ENCODE peak calls at places on chromosomes 11 and 22, in five cellular contexts. One of them, this sample, is unnamed.

GRCh38 chr22:37898441-37899181 is 7.5 kb upstream of the MICALL1 start:
- DNase-seq in activated naive CD8-positive, alpha-beta T cell treated with anti-CD3 and anti-CD28 coated beads, Interleukin-2, amount 50 U/mL, for 16 hours: no peak
- DNase-seq in activated T-helper 1 cell treated with Interleukin-2 at 50 U/mL for 16 hours: no peak
- DNase-seq in activated CD4-positive, CD25-positive, alpha-beta regulatory T cell: no peak
- DNase-seq in AG04450: no peak
- DNase-seq in this sample: no peak

GRCh38 chr11:12818333-12819015 is 144.3 kb downstream of the TEAD1 start:
- DNase-seq in AG04450: no peak
- DNase-seq in activated CD4-positive, CD25-positive, alpha-beta regulatory T cell: no peak
- DNase-seq in activated T-helper 1 cell treated with Interleukin-2 at 50 U/mL for 16 hours: no peak
- DNase-seq in activated naive CD8-positive, alpha-beta T cell treated with anti-CD3 and anti-CD28 coated beads, Interleukin-2, amount 50 U/mL, for 16 hours: no peak
- DNase-seq in this sample: no peak

GRCh38 chr11:75679566-75679965 is 10.7 kb upstream of the MAP6 start:
- DNase-seq in activated T-helper 1 cell treated with Interleukin-2 at 50 U/mL for 16 hours: no peak
- DNase-seq in activated CD4-positive, CD25-positive, alpha-beta regulatory T cell: no peak
- DNase-seq in AG04450: no peak
- DNase-seq in activated naive CD8-positive, alpha-beta T cell treated with anti-CD3 and anti-CD28 coated beads, Interleukin-2, amount 50 U/mL, for 16 hours: no peak
- DNase-seq in this sample: no peak

GRCh38 chr11:8814209-8814922 is 96.6 kb upstream of the AKIP1 start:
- DNase-seq in activated naive CD8-positive, alpha-beta T cell treated with anti-CD3 and anti-CD28 coated beads, Interleukin-2, amount 50 U/mL, for 16 hours: no peak
- DNase-seq in activated CD4-positive, CD25-positive, alpha-beta regulatory T cell: no peak
- DNase-seq in AG04450: no peak
- DNase-seq in activated T-helper 1 cell treated with Interleukin-2 at 50 U/mL for 16 hours: no peak
- DNase-seq in this sample: no peak

GRCh38 chr11:2093575-2094353 is 45.4 kb downstream of the IGF2 start:
- DNase-seq in activated CD4-positive, CD25-positive, alpha-beta regulatory T cell: no peak
- DNase-seq in activated T-helper 1 cell treated with Interleukin-2 at 50 U/mL for 16 hours: no peak
- DNase-seq in activated naive CD8-positive, alpha-beta T cell treated with anti-CD3 and anti-CD28 coated beads, Interleukin-2, amount 50 U/mL, for 16 hours: no peak
- DNase-seq in AG04450: no peak
- DNase-seq in this sample: no peak

GRCh38 chr11:1281974-1282365 is 27.5 kb downstream of the TOLLIP start:
- DNase-seq in activated CD4-positive, CD25-positive, alpha-beta regulatory T cell: no peak
- DNase-seq in AG04450: no peak
- DNase-seq in activated T-helper 1 cell treated with Interleukin-2 at 50 U/mL for 16 hours: no peak
- DNase-seq in activated naive CD8-positive, alpha-beta T cell treated with anti-CD3 and anti-CD28 coated beads, Interleukin-2, amount 50 U/mL, for 16 hours: no peak
- DNase-seq in this sample: no peak

GRCh38 chr11:107561688-107562087 is 3.8 kb downstream of the ALKBH8 start:
- DNase-seq in activated CD4-positive, CD25-positive, alpha-beta regulatory T cell: no peak
- DNase-seq in AG04450: no peak
- DNase-seq in activated T-helper 1 cell treated with Interleukin-2 at 50 U/mL for 16 hours: no peak
- DNase-seq in activated naive CD8-positive, alpha-beta T cell treated with anti-CD3 and anti-CD28 coated beads, Interleukin-2, amount 50 U/mL, for 16 hours: no peak
- DNase-seq in this sample: no peak

GRCh38 chr11:100574894-100575769 is 112.0 kb upstream of the ARHGAP42 start:
- DNase-seq in activated T-helper 1 cell treated with Interleukin-2 at 50 U/mL for 16 hours: no peak
- DNase-seq in activated naive CD8-positive, alpha-beta T cell treated with anti-CD3 and anti-CD28 coated beads, Interleukin-2, amount 50 U/mL, for 16 hours: no peak
- DNase-seq in AG04450: no peak
- DNase-seq in activated CD4-positive, CD25-positive, alpha-beta regulatory T cell: no peak
- DNase-seq in this sample: no peak

GRCh38 chr11:23991140-23991539 is 505.7 kb upstream of the LUZP2 start:
- DNase-seq in activated CD4-positive, CD25-positive, alpha-beta regulatory T cell: no peak
- DNase-seq in AG04450: peak
- DNase-seq in activated T-helper 1 cell treated with Interleukin-2 at 50 U/mL for 16 hours: no peak
- DNase-seq in activated naive CD8-positive, alpha-beta T cell treated with anti-CD3 and anti-CD28 coated beads, Interleukin-2, amount 50 U/mL, for 16 hours: no peak
- DNase-seq in this sample: peak

GRCh38 chr11:14750911-14751310 is 107.3 kb downstream of the PDE3B start:
- DNase-seq in AG04450: no peak
- DNase-seq in activated CD4-positive, CD25-positive, alpha-beta regulatory T cell: no peak
- DNase-seq in activated naive CD8-positive, alpha-beta T cell treated with anti-CD3 and anti-CD28 coated beads, Interleukin-2, amount 50 U/mL, for 16 hours: no peak
- DNase-seq in activated T-helper 1 cell treated with Interleukin-2 at 50 U/mL for 16 hours: no peak
- DNase-seq in this sample: no peak

GRCh38 chr22:40518840-40519239 is 117.7 kb downstream of the MRTFA start:
- DNase-seq in activated CD4-positive, CD25-positive, alpha-beta regulatory T cell: no peak
- DNase-seq in activated T-helper 1 cell treated with Interleukin-2 at 50 U/mL for 16 hours: no peak
- DNase-seq in activated naive CD8-positive, alpha-beta T cell treated with anti-CD3 and anti-CD28 coated beads, Interleukin-2, amount 50 U/mL, for 16 hours: no peak
- DNase-seq in AG04450: no peak
- DNase-seq in this sample: no peak

GRCh38 chr11:73177380-73178091 is 35.4 kb upstream of the FCHSD2 start:
- DNase-seq in activated naive CD8-positive, alpha-beta T cell treated with anti-CD3 and anti-CD28 coated beads, Interleukin-2, amount 50 U/mL, for 16 hours: no peak
- DNase-seq in activated CD4-positive, CD25-positive, alpha-beta regulatory T cell: no peak
- DNase-seq in AG04450: no peak
- DNase-seq in activated T-helper 1 cell treated with Interleukin-2 at 50 U/mL for 16 hours: no peak
- DNase-seq in this sample: no peak

GRCh38 chr22:48899523-48900326 is 927.9 kb downstream of the BRD1 start:
- DNase-seq in activated T-helper 1 cell treated with Interleukin-2 at 50 U/mL for 16 hours: no peak
- DNase-seq in activated naive CD8-positive, alpha-beta T cell treated with anti-CD3 and anti-CD28 coated beads, Interleukin-2, amount 50 U/mL, for 16 hours: no peak
- DNase-seq in AG04450: no peak
- DNase-seq in activated CD4-positive, CD25-positive, alpha-beta regulatory T cell: no peak
- DNase-seq in this sample: no peak

GRCh38 chr11:44067266-44067665 is 1.2 kb downstream of the ACCS start:
- DNase-seq in activated CD4-positive, CD25-positive, alpha-beta regulatory T cell: no peak
- DNase-seq in activated T-helper 1 cell treated with Interleukin-2 at 50 U/mL for 16 hours: no peak
- DNase-seq in activated naive CD8-positive, alpha-beta T cell treated with anti-CD3 and anti-CD28 coated beads, Interleukin-2, amount 50 U/mL, for 16 hours: no peak
- DNase-seq in AG04450: no peak
- DNase-seq in this sample: no peak

GRCh38 chr22:46866591-46866990 is 104.1 kb downstream of the TBC1D22A start:
- DNase-seq in activated CD4-positive, CD25-positive, alpha-beta regulatory T cell: no peak
- DNase-seq in AG04450: peak
- DNase-seq in activated T-helper 1 cell treated with Interleukin-2 at 50 U/mL for 16 hours: no peak
- DNase-seq in activated naive CD8-positive, alpha-beta T cell treated with anti-CD3 and anti-CD28 coated beads, Interleukin-2, amount 50 U/mL, for 16 hours: no peak
- DNase-seq in this sample: peak

GRCh38 chr11:31966846-31967245 is 124.0 kb upstream of the RCN1 start:
- DNase-seq in activated naive CD8-positive, alpha-beta T cell treated with anti-CD3 and anti-CD28 coated beads, Interleukin-2, amount 50 U/mL, for 16 hours: no peak
- DNase-seq in activated CD4-positive, CD25-positive, alpha-beta regulatory T cell: no peak
- DNase-seq in AG04450: no peak
- DNase-seq in activated T-helper 1 cell treated with Interleukin-2 at 50 U/mL for 16 hours: no peak
- DNase-seq in this sample: no peak

GRCh38 chr11:120432056-120433018 is 79.2 kb upstream of the GRIK4 start:
- DNase-seq in activated T-helper 1 cell treated with Interleukin-2 at 50 U/mL for 16 hours: no peak
- DNase-seq in activated naive CD8-positive, alpha-beta T cell treated with anti-CD3 and anti-CD28 coated beads, Interleukin-2, amount 50 U/mL, for 16 hours: no peak
- DNase-seq in activated CD4-positive, CD25-positive, alpha-beta regulatory T cell: no peak
- DNase-seq in AG04450: peak
- DNase-seq in this sample: peak

GRCh38 chr11:65308281-65308891 is 6.3 kb upstream of the CDC42EP2 start:
- DNase-seq in activated naive CD8-positive, alpha-beta T cell treated with anti-CD3 and anti-CD28 coated beads, Interleukin-2, amount 50 U/mL, for 16 hours: no peak
- DNase-seq in AG04450: no peak
- DNase-seq in activated CD4-positive, CD25-positive, alpha-beta regulatory T cell: no peak
- DNase-seq in activated T-helper 1 cell treated with Interleukin-2 at 50 U/mL for 16 hours: no peak
- DNase-seq in this sample: no peak

GRCh38 chr11:129247129-129247528 is 55.0 kb upstream of the ARHGAP32 start:
- DNase-seq in activated T-helper 1 cell treated with Interleukin-2 at 50 U/mL for 16 hours: no peak
- DNase-seq in activated naive CD8-positive, alpha-beta T cell treated with anti-CD3 and anti-CD28 coated beads, Interleukin-2, amount 50 U/mL, for 16 hours: no peak
- DNase-seq in AG04450: no peak
- DNase-seq in activated CD4-positive, CD25-positive, alpha-beta regulatory T cell: no peak
- DNase-seq in this sample: peak

GRCh38 chr11:130197386-130198035 is 37.9 kb downstream of the ST14 start:
- DNase-seq in AG04450: no peak
- DNase-seq in activated T-helper 1 cell treated with Interleukin-2 at 50 U/mL for 16 hours: no peak
- DNase-seq in activated naive CD8-positive, alpha-beta T cell treated with anti-CD3 and anti-CD28 coated beads, Interleukin-2, amount 50 U/mL, for 16 hours: no peak
- DNase-seq in activated CD4-positive, CD25-positive, alpha-beta regulatory T cell: no peak
- DNase-seq in this sample: no peak

GRCh38 chr11:85902353-85902752 is 47.2 kb downstream of the CCDC83 start:
- DNase-seq in activated T-helper 1 cell treated with Interleukin-2 at 50 U/mL for 16 hours: no peak
- DNase-seq in activated CD4-positive, CD25-positive, alpha-beta regulatory T cell: no peak
- DNase-seq in activated naive CD8-positive, alpha-beta T cell treated with anti-CD3 and anti-CD28 coated beads, Interleukin-2, amount 50 U/mL, for 16 hours: no peak
- DNase-seq in AG04450: no peak
- DNase-seq in this sample: no peak

GRCh38 chr11:122632178-122632824 is 23.2 kb upstream of the UBASH3B start:
- DNase-seq in AG04450: no peak
- DNase-seq in activated T-helper 1 cell treated with Interleukin-2 at 50 U/mL for 16 hours: no peak
- DNase-seq in activated naive CD8-positive, alpha-beta T cell treated with anti-CD3 and anti-CD28 coated beads, Interleukin-2, amount 50 U/mL, for 16 hours: no peak
- DNase-seq in activated CD4-positive, CD25-positive, alpha-beta regulatory T cell: no peak
- DNase-seq in this sample: no peak

GRCh38 chr11:77374611-77375031 is 73.1 kb upstream of the GDPD4 start:
- DNase-seq in activated naive CD8-positive, alpha-beta T cell treated with anti-CD3 and anti-CD28 coated beads, Interleukin-2, amount 50 U/mL, for 16 hours: no peak
- DNase-seq in activated T-helper 1 cell treated with Interleukin-2 at 50 U/mL for 16 hours: no peak
- DNase-seq in AG04450: no peak
- DNase-seq in activated CD4-positive, CD25-positive, alpha-beta regulatory T cell: no peak
- DNase-seq in this sample: no peak

GRCh38 chr11:43546561-43547410 is 133.8 kb upstream of the HSD17B12 start:
- DNase-seq in activated CD4-positive, CD25-positive, alpha-beta regulatory T cell: no peak
- DNase-seq in activated T-helper 1 cell treated with Interleukin-2 at 50 U/mL for 16 hours: no peak
- DNase-seq in activated naive CD8-positive, alpha-beta T cell treated with anti-CD3 and anti-CD28 coated beads, Interleukin-2, amount 50 U/mL, for 16 hours: no peak
- DNase-seq in AG04450: no peak
- DNase-seq in this sample: no peak

GRCh38 chr11:94794287-94795168 is 26.4 kb downstream of the AMOTL1 start:
- DNase-seq in activated naive CD8-positive, alpha-beta T cell treated with anti-CD3 and anti-CD28 coated beads, Interleukin-2, amount 50 U/mL, for 16 hours: no peak
- DNase-seq in activated CD4-positive, CD25-positive, alpha-beta regulatory T cell: no peak
- DNase-seq in activated T-helper 1 cell treated with Interleukin-2 at 50 U/mL for 16 hours: no peak
- DNase-seq in AG04450: peak
- DNase-seq in this sample: peak

GRCh38 chr11:69427337-69427736 is 54.1 kb upstream of the LINC01488 start:
- DNase-seq in activated naive CD8-positive, alpha-beta T cell treated with anti-CD3 and anti-CD28 coated beads, Interleukin-2, amount 50 U/mL, for 16 hours: no peak
- DNase-seq in activated T-helper 1 cell treated with Interleukin-2 at 50 U/mL for 16 hours: no peak
- DNase-seq in AG04450: no peak
- DNase-seq in activated CD4-positive, CD25-positive, alpha-beta regulatory T cell: no peak
- DNase-seq in this sample: no peak

GRCh38 chr11:117152066-117152465 is 8.0 kb downstream of the PAFAH1B2 start:
- DNase-seq in activated naive CD8-positive, alpha-beta T cell treated with anti-CD3 and anti-CD28 coated beads, Interleukin-2, amount 50 U/mL, for 16 hours: no peak
- DNase-seq in AG04450: no peak
- DNase-seq in activated CD4-positive, CD25-positive, alpha-beta regulatory T cell: no peak
- DNase-seq in activated T-helper 1 cell treated with Interleukin-2 at 50 U/mL for 16 hours: no peak
- DNase-seq in this sample: no peak

GRCh38 chr11:73439002-73439843 is 63.0 kb downstream of the RELT start:
- DNase-seq in activated CD4-positive, CD25-positive, alpha-beta regulatory T cell: no peak
- DNase-seq in AG04450: no peak
- DNase-seq in activated T-helper 1 cell treated with Interleukin-2 at 50 U/mL for 16 hours: no peak
- DNase-seq in activated naive CD8-positive, alpha-beta T cell treated with anti-CD3 and anti-CD28 coated beads, Interleukin-2, amount 50 U/mL, for 16 hours: no peak
- DNase-seq in this sample: no peak

GRCh38 chr11:22860241-22860640 is at the start of gene CCDC179:
- DNase-seq in activated naive CD8-positive, alpha-beta T cell treated with anti-CD3 and anti-CD28 coated beads, Interleukin-2, amount 50 U/mL, for 16 hours: no peak
- DNase-seq in activated CD4-positive, CD25-positive, alpha-beta regulatory T cell: no peak
- DNase-seq in AG04450: no peak
- DNase-seq in activated T-helper 1 cell treated with Interleukin-2 at 50 U/mL for 16 hours: no peak
- DNase-seq in this sample: no peak

GRCh38 chr11:120784566-120785251 is 239.2 kb upstream of the TBCEL start:
- DNase-seq in activated CD4-positive, CD25-positive, alpha-beta regulatory T cell: no peak
- DNase-seq in AG04450: no peak
- DNase-seq in activated naive CD8-positive, alpha-beta T cell treated with anti-CD3 and anti-CD28 coated beads, Interleukin-2, amount 50 U/mL, for 16 hours: no peak
- DNase-seq in activated T-helper 1 cell treated with Interleukin-2 at 50 U/mL for 16 hours: no peak
- DNase-seq in this sample: no peak

GRCh38 chr11:33015621-33016551 is at the start of gene DEPDC7:
- DNase-seq in activated naive CD8-positive, alpha-beta T cell treated with anti-CD3 and anti-CD28 coated beads, Interleukin-2, amount 50 U/mL, for 16 hours: peak
- DNase-seq in AG04450: peak
- DNase-seq in activated T-helper 1 cell treated with Interleukin-2 at 50 U/mL for 16 hours: peak
- DNase-seq in activated CD4-positive, CD25-positive, alpha-beta regulatory T cell: peak
- DNase-seq in this sample: peak

GRCh38 chr11:91664521-91664920 is 560.1 kb upstream of the FAT3 start:
- DNase-seq in AG04450: no peak
- DNase-seq in activated naive CD8-positive, alpha-beta T cell treated with anti-CD3 and anti-CD28 coated beads, Interleukin-2, amount 50 U/mL, for 16 hours: no peak
- DNase-seq in activated T-helper 1 cell treated with Interleukin-2 at 50 U/mL for 16 hours: no peak
- DNase-seq in activated CD4-positive, CD25-positive, alpha-beta regulatory T cell: no peak
- DNase-seq in this sample: no peak

GRCh38 chr11:64153831-64154230 is 12.1 kb downstream of the MACROD1 start:
- DNase-seq in activated T-helper 1 cell treated with Interleukin-2 at 50 U/mL for 16 hours: no peak
- DNase-seq in activated CD4-positive, CD25-positive, alpha-beta regulatory T cell: no peak
- DNase-seq in activated naive CD8-positive, alpha-beta T cell treated with anti-CD3 and anti-CD28 coated beads, Interleukin-2, amount 50 U/mL, for 16 hours: no peak
- DNase-seq in AG04450: no peak
- DNase-seq in this sample: no peak

GRCh38 chr22:46262449-46263207 is 515 bp downstream of the PKDREJ start:
- DNase-seq in activated CD4-positive, CD25-positive, alpha-beta regulatory T cell: no peak
- DNase-seq in AG04450: no peak
- DNase-seq in activated naive CD8-positive, alpha-beta T cell treated with anti-CD3 and anti-CD28 coated beads, Interleukin-2, amount 50 U/mL, for 16 hours: no peak
- DNase-seq in activated T-helper 1 cell treated with Interleukin-2 at 50 U/mL for 16 hours: no peak
- DNase-seq in this sample: no peak

GRCh38 chr22:17742528-17742902 is 31.8 kb downstream of the BID start:
- DNase-seq in activated CD4-positive, CD25-positive, alpha-beta regulatory T cell: peak
- DNase-seq in AG04450: peak
- DNase-seq in activated naive CD8-positive, alpha-beta T cell treated with anti-CD3 and anti-CD28 coated beads, Interleukin-2, amount 50 U/mL, for 16 hours: peak
- DNase-seq in activated T-helper 1 cell treated with Interleukin-2 at 50 U/mL for 16 hours: peak
- DNase-seq in this sample: no peak

GRCh38 chr22:35380013-35380412 is 883 bp upstream of the HMOX1 start:
- DNase-seq in activated naive CD8-positive, alpha-beta T cell treated with anti-CD3 and anti-CD28 coated beads, Interleukin-2, amount 50 U/mL, for 16 hours: no peak
- DNase-seq in AG04450: no peak
- DNase-seq in activated T-helper 1 cell treated with Interleukin-2 at 50 U/mL for 16 hours: no peak
- DNase-seq in activated CD4-positive, CD25-positive, alpha-beta regulatory T cell: no peak
- DNase-seq in this sample: no peak

GRCh38 chr11:80188228-80188627 is 747.4 kb upstream of the TENM4 start:
- DNase-seq in activated CD4-positive, CD25-positive, alpha-beta regulatory T cell: no peak
- DNase-seq in activated T-helper 1 cell treated with Interleukin-2 at 50 U/mL for 16 hours: no peak
- DNase-seq in AG04450: no peak
- DNase-seq in activated naive CD8-positive, alpha-beta T cell treated with anti-CD3 and anti-CD28 coated beads, Interleukin-2, amount 50 U/mL, for 16 hours: no peak
- DNase-seq in this sample: no peak

This sample was measured in non-pigmented ciliary epithelial cell.